ENCODE peak calls at places on chromosomes 12 and 14, in four cellular contexts. One of them, this sample, is unnamed.
A peak's percentile ranks its signal among the peaks of the same experiment; 100 is the strongest.

GRCh38 chr12:115752913-115753726 is 524.4 kb downstream of the MED13L start:
- DNase-seq in fibroblast of lung: peak; percentile 66
- DNase-seq in left ventricle myocardium inferior: no peak
- DNase-seq in CD4-positive, alpha-beta T cell: no peak
- DNase-seq in this sample: peak; percentile 83

GRCh38 chr12:111269688-111270087 is 99.2 kb downstream of the PHETA1 start:
- DNase-seq in left ventricle myocardium inferior: no peak
- DNase-seq in fibroblast of lung: no peak
- DNase-seq in CD4-positive, alpha-beta T cell: no peak
- DNase-seq in this sample: no peak

GRCh38 chr12:27293463-27293862 is 39.2 kb upstream of the BMAL2 start:
- DNase-seq in CD4-positive, alpha-beta T cell: no peak
- DNase-seq in fibroblast of lung: peak; percentile 68
- DNase-seq in left ventricle myocardium inferior: peak; percentile 27
- DNase-seq in this sample: no peak

GRCh38 chr14:104140463-104141331 is 2.3 kb downstream of the KIF26A start:
- DNase-seq in CD4-positive, alpha-beta T cell: peak; percentile 3
- DNase-seq in left ventricle myocardium inferior: no peak
- DNase-seq in fibroblast of lung: no peak
- DNase-seq in this sample: no peak

GRCh38 chr14:101761881-101762529 is 496 bp downstream of the PPP2R5C start:
- DNase-seq in left ventricle myocardium inferior: peak; percentile 39
- DNase-seq in CD4-positive, alpha-beta T cell: peak; percentile 44
- DNase-seq in fibroblast of lung: peak; percentile 2
- DNase-seq in this sample: peak; percentile 65

GRCh38 chr12:27975222-27976136 is 2.9 kb upstream of the PTHLH start:
- DNase-seq in left ventricle myocardium inferior: no peak
- DNase-seq in fibroblast of lung: peak; percentile 73
- DNase-seq in CD4-positive, alpha-beta T cell: no peak
- DNase-seq in this sample: peak; percentile 70

GRCh38 chr12:95204141-95204866 is 13.0 kb downstream of the FGD6 start:
- DNase-seq in fibroblast of lung: peak; percentile 95
- DNase-seq in left ventricle myocardium inferior: no peak
- DNase-seq in CD4-positive, alpha-beta T cell: no peak
- DNase-seq in this sample: peak; percentile 94

GRCh38 chr12:6229823-6230222 is 29.6 kb downstream of the CD9 start:
- DNase-seq in fibroblast of lung: peak; percentile 97
- DNase-seq in left ventricle myocardium inferior: peak; percentile 54
- DNase-seq in CD4-positive, alpha-beta T cell: no peak
- DNase-seq in this sample: peak; percentile 84

GRCh38 chr14:95918466-95918865 is 41.8 kb downstream of the TUNAR start:
- DNase-seq in left ventricle myocardium inferior: no peak
- DNase-seq in CD4-positive, alpha-beta T cell: no peak
- DNase-seq in fibroblast of lung: no peak
- DNase-seq in this sample: peak; percentile 24

GRCh38 chr12:124259168-124260066 is 35.5 kb upstream of the RFLNA start:
- DNase-seq in fibroblast of lung: no peak
- DNase-seq in left ventricle myocardium inferior: no peak
- DNase-seq in CD4-positive, alpha-beta T cell: no peak
- DNase-seq in this sample: no peak

GRCh38 chr14:103257211-103257962 is 76.7 kb upstream of the EIF5 start:
- DNase-seq in CD4-positive, alpha-beta T cell: no peak
- DNase-seq in left ventricle myocardium inferior: no peak
- DNase-seq in fibroblast of lung: peak; percentile 63
- DNase-seq in this sample: no peak

GRCh38 chr12:113476093-113476986 is 4.7 kb upstream of the LHX5 start:
- DNase-seq in fibroblast of lung: no peak
- DNase-seq in CD4-positive, alpha-beta T cell: no peak
- DNase-seq in left ventricle myocardium inferior: no peak
- DNase-seq in this sample: no peak

GRCh38 chr12:123027726-123028445 is 47.4 kb downstream of the ARL6IP4 start:
- DNase-seq in CD4-positive, alpha-beta T cell: no peak
- DNase-seq in fibroblast of lung: no peak
- DNase-seq in left ventricle myocardium inferior: no peak
- DNase-seq in this sample: no peak

GRCh38 chr14:70916776-70917175 is 9.5 kb downstream of the PCNX1 start:
- DNase-seq in CD4-positive, alpha-beta T cell: no peak
- DNase-seq in left ventricle myocardium inferior: no peak
- DNase-seq in fibroblast of lung: no peak
- DNase-seq in this sample: no peak

GRCh38 chr12:51393676-51394545 is 2.7 kb upstream of the GALNT6 start:
- DNase-seq in fibroblast of lung: peak; percentile 95
- DNase-seq in CD4-positive, alpha-beta T cell: peak; percentile 45
- DNase-seq in left ventricle myocardium inferior: no peak
- DNase-seq in this sample: no peak

GRCh38 chr12:120536064-120536791 is 2.1 kb downstream of the RNF10 start:
- DNase-seq in CD4-positive, alpha-beta T cell: no peak
- DNase-seq in left ventricle myocardium inferior: no peak
- DNase-seq in fibroblast of lung: no peak
- DNase-seq in this sample: peak; percentile 26

GRCh38 chr12:120534203-120534702 is at the start of gene RNF10:
- DNase-seq in fibroblast of lung: peak; percentile 73
- DNase-seq in CD4-positive, alpha-beta T cell: peak; percentile 70
- DNase-seq in left ventricle myocardium inferior: peak; percentile 62
- DNase-seq in this sample: peak; percentile 90

GRCh38 chr12:120538281-120539156 is 4.4 kb downstream of the RNF10 start:
- DNase-seq in left ventricle myocardium inferior: peak; percentile 73
- DNase-seq in fibroblast of lung: peak; percentile 84
- DNase-seq in CD4-positive, alpha-beta T cell: no peak
- DNase-seq in this sample: peak; percentile 57

GRCh38 chr12:120532701-120533238 is 1.4 kb upstream of the RNF10 start:
- DNase-seq in fibroblast of lung: no peak
- DNase-seq in left ventricle myocardium inferior: no peak
- DNase-seq in CD4-positive, alpha-beta T cell: no peak
- DNase-seq in this sample: no peak

DNA sequence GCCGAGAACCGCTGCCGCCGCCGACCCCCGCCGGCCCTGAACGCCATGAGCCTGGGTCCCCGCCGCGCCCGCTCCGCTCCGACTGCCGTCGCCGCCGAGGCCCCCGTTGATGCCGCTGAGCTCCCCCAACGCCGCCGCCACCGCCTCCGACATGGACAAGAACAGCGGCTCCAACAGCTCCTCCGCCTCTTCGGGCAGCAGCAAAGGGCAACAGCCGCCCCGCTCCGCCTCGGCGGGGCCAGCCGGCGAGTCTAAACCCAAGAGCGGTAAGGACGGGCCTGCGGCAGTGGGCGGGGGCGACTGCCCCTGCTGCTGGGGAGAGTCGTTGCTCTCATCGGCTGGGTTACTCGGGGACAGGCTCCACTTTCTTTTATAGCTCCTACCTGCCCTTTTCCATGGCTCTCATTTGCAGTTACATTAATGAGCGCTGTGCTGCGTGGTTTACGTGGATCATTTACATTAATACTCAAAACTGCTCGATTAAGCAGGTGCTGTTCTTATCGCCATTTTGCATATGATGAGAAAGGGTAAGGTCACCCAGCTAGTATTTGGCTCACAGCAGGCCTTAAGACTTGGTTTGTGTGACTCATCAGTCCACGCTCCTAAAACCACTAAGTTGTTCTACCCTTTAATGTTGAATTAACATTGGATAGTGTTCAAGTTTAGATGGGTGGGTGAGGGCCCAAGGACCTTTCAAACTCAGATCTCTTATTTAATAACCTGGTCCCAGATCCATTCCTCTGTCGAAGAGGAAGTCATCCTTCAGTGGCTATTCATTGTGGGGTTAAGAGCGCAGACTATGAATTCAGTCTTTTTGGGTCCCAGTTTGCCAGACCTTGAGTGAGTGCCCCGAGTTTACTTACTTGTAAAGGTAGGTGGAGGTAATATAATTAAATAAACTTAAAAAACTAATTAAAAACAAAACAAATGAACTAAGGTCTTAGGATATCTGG is 823 bp downstream of the RNF10 start:
- DNase-seq in fibroblast of lung: peak; percentile 90
- DNase-seq in left ventricle myocardium inferior: peak; percentile 30
- DNase-seq in CD4-positive, alpha-beta T cell: peak; percentile 42
- DNase-seq in this sample: peak; percentile 78
- TF ChIP-seq CTCF in fibroblast of lung: no peak
- TF ChIP-seq CTCF in left ventricle myocardium inferior: no peak
- TF ChIP-seq CTCF in CD4-positive, alpha-beta T cell: no peak
- TF ChIP-seq CTCF in this sample: no peak

GRCh38 chr14:67619446-67620216 is at the start of gene ARG2:
- DNase-seq in fibroblast of lung: peak; percentile 92
- DNase-seq in CD4-positive, alpha-beta T cell: peak; percentile 96
- DNase-seq in left ventricle myocardium inferior: peak; percentile 97
- DNase-seq in this sample: peak; percentile 100
- TF ChIP-seq CTCF in fibroblast of lung: no peak
- TF ChIP-seq CTCF in CD4-positive, alpha-beta T cell: no peak
- TF ChIP-seq CTCF in left ventricle myocardium inferior: no peak
- TF ChIP-seq CTCF in this sample: no peak

GRCh38 chr14:29745863-29746262 is 181.8 kb downstream of the PRKD1 start:
- DNase-seq in CD4-positive, alpha-beta T cell: no peak
- DNase-seq in left ventricle myocardium inferior: no peak
- DNase-seq in fibroblast of lung: no peak
- DNase-seq in this sample: no peak

GRCh38 chr14:29754134-29754533 is 173.5 kb downstream of the PRKD1 start:
- DNase-seq in left ventricle myocardium inferior: no peak
- DNase-seq in fibroblast of lung: no peak
- DNase-seq in CD4-positive, alpha-beta T cell: no peak
- DNase-seq in this sample: no peak

GRCh38 chr14:29743566-29743965 is 184.1 kb downstream of the PRKD1 start:
- DNase-seq in CD4-positive, alpha-beta T cell: no peak
- DNase-seq in left ventricle myocardium inferior: no peak
- DNase-seq in fibroblast of lung: no peak
- DNase-seq in this sample: no peak

GRCh38 chr14:29752221-29752923 is 175.3 kb downstream of the PRKD1 start:
- DNase-seq in CD4-positive, alpha-beta T cell: no peak
- DNase-seq in fibroblast of lung: no peak
- DNase-seq in left ventricle myocardium inferior: no peak
- DNase-seq in this sample: no peak

DNA sequence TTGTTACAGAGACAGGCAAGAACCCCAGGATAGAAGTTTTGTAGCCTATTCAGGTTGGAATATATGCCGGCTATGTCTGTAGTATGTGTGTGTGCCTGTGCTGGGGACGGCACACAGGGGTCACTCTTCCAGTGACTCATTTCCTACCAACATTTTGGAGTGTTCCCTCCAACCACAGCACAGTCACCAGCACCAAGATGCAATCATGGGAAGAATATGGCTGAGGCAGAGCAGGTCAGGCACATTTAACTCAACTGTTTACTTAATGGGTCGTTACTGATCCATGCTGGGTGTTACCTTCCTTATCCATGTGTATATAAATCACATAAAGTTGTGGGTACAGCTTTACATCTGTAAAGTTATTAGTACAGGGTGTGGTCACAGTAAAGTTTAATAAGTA is 178.3 kb downstream of the PRKD1 start:
- DNase-seq in CD4-positive, alpha-beta T cell: no peak
- DNase-seq in left ventricle myocardium inferior: no peak
- DNase-seq in fibroblast of lung: peak; percentile 88
- DNase-seq in this sample: no peak
- TF ChIP-seq CTCF in CD4-positive, alpha-beta T cell: no peak
- TF ChIP-seq CTCF in left ventricle myocardium inferior: no peak
- TF ChIP-seq CTCF in fibroblast of lung: no peak
- TF ChIP-seq CTCF in this sample: no peak

GRCh38 chr12:47817272-47818006 is 2.3 kb downstream of the HDAC7 start:
- DNase-seq in CD4-positive, alpha-beta T cell: no peak
- DNase-seq in fibroblast of lung: no peak
- DNase-seq in left ventricle myocardium inferior: no peak
- DNase-seq in this sample: peak; percentile 50
- TF ChIP-seq CTCF in CD4-positive, alpha-beta T cell: peak; percentile 15
- TF ChIP-seq CTCF in fibroblast of lung: peak; percentile 44
- TF ChIP-seq CTCF in left ventricle myocardium inferior: peak; percentile 39
- TF ChIP-seq CTCF in this sample: peak; percentile 30

GRCh38 chr12:7679251-7680045 is 13.7 kb upstream of the APOBEC1 start:
- DNase-seq in fibroblast of lung: no peak
- DNase-seq in CD4-positive, alpha-beta T cell: no peak
- DNase-seq in left ventricle myocardium inferior: no peak
- DNase-seq in this sample: no peak

GRCh38 chr12:7678744-7679143 is 13.0 kb upstream of the APOBEC1 start:
- DNase-seq in left ventricle myocardium inferior: no peak
- DNase-seq in CD4-positive, alpha-beta T cell: no peak
- DNase-seq in fibroblast of lung: no peak
- DNase-seq in this sample: no peak

DNA sequence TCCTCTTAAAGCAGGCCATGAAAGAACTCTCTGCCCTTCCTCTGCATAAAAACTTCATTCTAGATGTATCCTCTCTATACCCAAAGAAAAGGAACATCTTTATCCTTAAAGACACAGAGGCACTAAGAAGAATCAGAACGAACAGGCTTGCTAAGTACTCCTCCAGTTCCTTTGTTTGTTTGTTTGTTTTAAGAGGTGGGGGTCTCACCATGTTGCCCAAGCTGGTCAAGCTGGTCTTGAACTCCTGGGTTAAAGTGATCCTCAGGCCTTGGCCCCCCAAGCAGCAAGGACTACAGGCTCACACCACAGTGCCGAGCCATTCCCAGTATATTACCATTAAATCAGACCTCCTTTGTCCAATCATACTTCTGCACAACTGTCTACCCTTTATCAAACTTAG is 14.0 kb downstream of the GDF3 start:
- DNase-seq in fibroblast of lung: no peak
- DNase-seq in left ventricle myocardium inferior: no peak
- DNase-seq in CD4-positive, alpha-beta T cell: no peak
- DNase-seq in this sample: no peak
- TF ChIP-seq CTCF in fibroblast of lung: no peak
- TF ChIP-seq CTCF in left ventricle myocardium inferior: no peak
- TF ChIP-seq CTCF in CD4-positive, alpha-beta T cell: no peak
- TF ChIP-seq CTCF in this sample: no peak

DNA sequence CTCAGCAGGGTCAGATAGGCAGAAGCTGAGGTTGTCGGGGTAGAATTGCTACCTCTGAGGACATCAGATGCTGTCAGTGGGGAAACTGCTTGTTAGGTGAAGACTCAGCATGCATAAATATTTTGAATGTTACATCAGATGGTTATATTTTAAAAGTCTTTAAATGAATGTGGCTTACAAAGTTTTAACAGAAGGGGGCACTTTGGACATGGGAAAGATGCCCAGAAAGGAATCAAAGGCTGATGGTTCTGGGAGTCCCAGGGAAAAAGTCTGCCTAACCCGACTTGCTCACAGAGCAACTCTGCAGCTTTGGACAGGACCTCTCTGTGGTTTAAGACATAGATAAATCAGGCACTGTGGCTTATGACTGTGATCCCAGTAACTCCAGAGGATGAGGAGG is 474.8 kb downstream of the ATP23 start:
- DNase-seq in left ventricle myocardium inferior: no peak
- DNase-seq in fibroblast of lung: peak; percentile 83
- DNase-seq in CD4-positive, alpha-beta T cell: no peak
- DNase-seq in this sample: peak; percentile 54
- TF ChIP-seq CTCF in left ventricle myocardium inferior: no peak
- TF ChIP-seq CTCF in fibroblast of lung: peak; percentile 35
- TF ChIP-seq CTCF in CD4-positive, alpha-beta T cell: no peak
- TF ChIP-seq CTCF in this sample: peak; percentile 40

GRCh38 chr14:91021991-91022621 is 38.3 kb downstream of the RPS6KA5 start:
- DNase-seq in left ventricle myocardium inferior: no peak
- DNase-seq in fibroblast of lung: no peak
- DNase-seq in CD4-positive, alpha-beta T cell: no peak
- DNase-seq in this sample: no peak
- TF ChIP-seq CTCF in left ventricle myocardium inferior: no peak
- TF ChIP-seq CTCF in fibroblast of lung: no peak
- TF ChIP-seq CTCF in CD4-positive, alpha-beta T cell: no peak
- TF ChIP-seq CTCF in this sample: no peak